ENCODE peak calls at places on chromosomes 16 and 17, in seven cellular contexts. M, R, L, A, U, J and T are unnamed samples.

GRCh38 chr17:53142890-53143289 is 679.8 kb upstream of the KIF2B start:
- DNase-seq in L (no peak), J (no peak), M (no peak), U (no peak), R (no peak), A (no peak), T (no peak)

GRCh38 chr17:72381597-72382397 is 261.0 kb downstream of the SOX9 start:
- DNase-seq in R (no peak), J (no peak), M (no peak), U (no peak), L (no peak), A (no peak), T (no peak)

GRCh38 chr16:7437135-7437534 is 104.5 kb downstream of the RBFOX1 start:
- DNase-seq in R (no peak), A (no peak), M (no peak), J (no peak), U (no peak), L (no peak), T (no peak)

GRCh38 chr16:8620535-8620934 is 963 bp upstream of the METTL22 start:
- DNase-seq in M (no peak), J (no peak), A (peak; percentile 11), L (no peak), U (no peak), R (no peak), T (no peak)

GRCh38 chr17:49779730-49780220 is 8.7 kb upstream of the KAT7 start:
- DNase-seq in R (peak; percentile 61), L (no peak), U (no peak), M (peak; percentile 33), A (peak; percentile 84), J (no peak), T (no peak)

GRCh38 chr17:82301916-82302497 is 15.4 kb downstream of the CD7 start:
- DNase-seq in A (no peak), L (no peak), R (no peak), J (peak; percentile 70), U (no peak), M (peak; percentile 58), T (peak; percentile 50)

GRCh38 chr17:2174471-2175293 is 119.8 kb downstream of the HIC1 start:
- DNase-seq in M (no peak), R (no peak), J (no peak), L (peak; percentile 84), U (no peak), A (peak; percentile 99), T (no peak)

GRCh38 chr17:14580494-14580893 is 279.6 kb downstream of the HS3ST3B1 start:
- DNase-seq in U (no peak), L (no peak), J (no peak), M (no peak), R (no peak), A (peak; percentile 12), T (no peak)

GRCh38 chr17:27259356-27259755 is 34.6 kb upstream of the WSB1 start:
- DNase-seq in M (no peak), R (no peak), J (no peak), L (no peak), A (no peak), U (no peak), T (no peak)

GRCh38 chr17:13869301-13869700 is 200.0 kb upstream of the COX10 start:
- DNase-seq in R (no peak), U (no peak), A (peak; percentile 32), L (no peak), M (no peak), J (no peak), T (no peak)

GRCh38 chr17:39705786-39706348 is 6.0 kb downstream of the ERBB2 start:
- DNase-seq in U (no peak), R (no peak), L (no peak), A (no peak), M (no peak), J (no peak), T (no peak)

GRCh38 chr17:4580291-4580690 is 4.0 kb upstream of the SMTNL2 start:
- DNase-seq in M (no peak), J (no peak), L (peak; percentile 52), U (no peak), A (no peak), R (no peak), T (no peak)

GRCh38 chr17:77965354-77965753 is 6.9 kb downstream of the TNRC6C start:
- DNase-seq in R (no peak), A (no peak), J (no peak), M (no peak), L (no peak), U (no peak), T (no peak)

GRCh38 chr16:86632944-86633343 is 54.6 kb downstream of the FOXL1 start:
- DNase-seq in M (no peak), U (no peak), A (no peak), J (no peak), L (no peak), R (no peak), T (no peak)

GRCh38 chr16:48500981-48501380 is 109.0 kb downstream of the N4BP1 start:
- DNase-seq in U (no peak), L (no peak), J (no peak), M (no peak), A (no peak), R (no peak), T (no peak)

GRCh38 chr16:86634290-86634689 is 55.9 kb downstream of the FOXL1 start:
- DNase-seq in R (no peak), A (peak; percentile 33), U (no peak), J (no peak), L (no peak), M (no peak), T (no peak)

GRCh38 chr17:44222112-44222869 is 2.8 kb upstream of the UBTF start:
- DNase-seq in M (no peak), A (peak; percentile 66), U (peak; percentile 67), L (peak; percentile 86), R (peak; percentile 64), J (no peak), T (peak; percentile 26)
- H3K4me3 ChIP-seq in M (peak overlapping the region; percentile 66), A (peak overlapping the region; percentile 93), U (peak overlapping the region; percentile 98), L (peak overlapping the region; percentile 85), R (peak overlapping the region; percentile 90), J (peak overlapping the region; percentile 89), T (peak overlapping the region; percentile 75)

GRCh38 chr16:19884021-19884485 is 595 bp downstream of the GPRC5B start:
- DNase-seq in J (peak; percentile 48), L (peak; percentile 60), R (no peak), A (no peak), M (no peak), U (no peak), T (no peak)
- H3K27ac ChIP-seq in J (no peak overlapping the region), L (peak overlapping the region; percentile 92), R (no peak overlapping the region), A (no peak overlapping the region), M (no peak overlapping the region), U (no peak overlapping the region), T (no peak overlapping the region)

GRCh38 chr16:88530858-88531203 is 39.4 kb upstream of the ZC3H18 start:
- DNase-seq in A (no peak), M (no peak), L (no peak), U (no peak), R (no peak), J (no peak), T (no peak)

GRCh38 chr16:88529596-88529995 is 40.6 kb upstream of the ZC3H18 start:
- DNase-seq in A (no peak), R (no peak), M (no peak), J (no peak), L (no peak), U (no peak), T (no peak)

GRCh38 chr16:88528902-88529318 is 41.3 kb upstream of the ZC3H18 start:
- DNase-seq in A (no peak), U (no peak), M (no peak), R (no peak), L (no peak), J (no peak), T (no peak)

GRCh38 chr16:88531346-88531745 is 38.9 kb upstream of the ZC3H18 start:
- DNase-seq in A (no peak), U (no peak), L (peak; percentile 32), M (no peak), R (no peak), J (no peak), T (no peak)

GRCh38 chr16:88530051-88530857 is 39.9 kb upstream of the ZC3H18 start:
- DNase-seq in M (no peak), R (no peak), U (no peak), J (no peak), L (no peak), A (no peak), T (no peak)
- H3K4me3 ChIP-seq in M (no peak overlapping the region), R (no peak overlapping the region), U (no peak overlapping the region), J (no peak overlapping the region), L (no peak overlapping the region), A (no peak overlapping the region), T (no peak overlapping the region)

GRCh38 chr16:28933176-28933575 is 1.4 kb downstream of the CD19 start:
- DNase-seq in U (no peak), M (no peak), L (no peak), R (no peak), A (no peak), J (no peak), T (no peak)

GRCh38 chr16:28930652-28931051 is 1.1 kb upstream of the CD19 start:
- DNase-seq in M (no peak), A (no peak), R (peak; percentile 97), J (no peak), U (peak; percentile 75), L (no peak), T (no peak)

GRCh38 chr16:28932339-28933141 is 769 bp downstream of the CD19 start:
- DNase-seq in L (no peak), A (no peak), R (peak; percentile 52), J (no peak), U (no peak), M (no peak), T (no peak)

GRCh38 chr16:28930203-28930602 is 1.6 kb upstream of the CD19 start:
- DNase-seq in A (no peak), M (no peak), L (no peak), J (no peak), R (no peak), U (no peak), T (no peak)

DNA sequence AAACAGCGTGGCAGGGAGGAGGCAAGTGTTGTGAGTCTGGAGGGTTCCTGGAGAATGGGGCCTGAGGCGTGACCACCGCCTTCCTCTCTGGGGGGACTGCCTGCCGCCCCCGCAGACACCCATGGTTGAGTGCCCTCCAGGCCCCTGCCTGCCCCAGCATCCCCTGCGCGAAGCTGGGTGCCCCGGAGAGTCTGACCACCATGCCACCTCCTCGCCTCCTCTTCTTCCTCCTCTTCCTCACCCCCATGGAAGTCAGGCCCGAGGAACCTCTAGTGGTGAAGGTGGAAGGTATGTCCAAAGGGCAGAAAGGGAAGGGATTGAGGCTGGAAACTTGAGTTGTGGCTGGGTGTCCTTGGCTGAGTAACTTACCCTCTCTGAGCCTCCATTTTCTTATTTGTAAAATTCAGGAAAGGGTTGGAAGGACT is at the start of gene CD19:
- DNase-seq in M (no peak), L (no peak), J (no peak), U (no peak), R (peak; percentile 69), A (no peak), T (no peak)
- H3K27ac ChIP-seq in M (no peak within 1 kb of the TSS), L (no peak within 1 kb of the TSS), J (no peak within 1 kb of the TSS), U (peak within 1 kb of the TSS; percentile 87), R (peak within 1 kb of the TSS; percentile 99), A (no peak within 1 kb of the TSS), T (no peak within 1 kb of the TSS)